ENCODE peak calls at places on chromosome 11, in five cellular contexts. One of them, this sample, is unnamed. For H3K4me1, the result is how much of the 10 kb centered on the place peaks cover.

GRCh38 chr11:123561046-123561781 is 93.2 kb downstream of the SCN3B start:
- DNase-seq in A673: no peak
- DNase-seq in left ventricle myocardium inferior: peak
- DNase-seq in upper lobe of right lung: no peak
- DNase-seq in psoas muscle: no peak
- DNase-seq in this sample: no peak

GRCh38 chr11:97557399-97557798 is 1167.6 kb downstream of the JRKL start:
- DNase-seq in A673: peak
- DNase-seq in psoas muscle: no peak
- DNase-seq in left ventricle myocardium inferior: no peak
- DNase-seq in upper lobe of right lung: no peak
- DNase-seq in this sample: no peak

GRCh38 chr11:27401280-27401679 is 38.3 kb upstream of the CCDC34 start:
- DNase-seq in left ventricle myocardium inferior: no peak
- DNase-seq in upper lobe of right lung: no peak
- DNase-seq in psoas muscle: no peak
- DNase-seq in A673: no peak
- DNase-seq in this sample: no peak

GRCh38 chr11:125929445-125930075 is 16.3 kb upstream of the VSIG10L2 start:
- DNase-seq in A673: no peak
- DNase-seq in psoas muscle: no peak
- DNase-seq in left ventricle myocardium inferior: no peak
- DNase-seq in upper lobe of right lung: peak
- DNase-seq in this sample: no peak

GRCh38 chr11:43907028-43907966 is 26.7 kb downstream of the ALKBH3 start:
- DNase-seq in left ventricle myocardium inferior: no peak
- DNase-seq in A673: no peak
- DNase-seq in upper lobe of right lung: no peak
- DNase-seq in psoas muscle: no peak
- DNase-seq in this sample: no peak

GRCh38 chr11:104700609-104701008 is 197.7 kb downstream of the CASP12 start:
- DNase-seq in psoas muscle: no peak
- DNase-seq in upper lobe of right lung: no peak
- DNase-seq in left ventricle myocardium inferior: no peak
- DNase-seq in A673: no peak
- DNase-seq in this sample: no peak

GRCh38 chr11:78715639-78716311 is 141.1 kb upstream of the NARS2 start:
- DNase-seq in psoas muscle: no peak
- DNase-seq in A673: peak
- DNase-seq in upper lobe of right lung: peak
- DNase-seq in left ventricle myocardium inferior: no peak
- DNase-seq in this sample: peak

GRCh38 chr11:100434821-100435641 is 252.1 kb upstream of the ARHGAP42 start:
- DNase-seq in left ventricle myocardium inferior: no peak
- DNase-seq in upper lobe of right lung: peak
- DNase-seq in psoas muscle: no peak
- DNase-seq in A673: no peak
- DNase-seq in this sample: no peak

GRCh38 chr11:45798793-45799441 is 6.0 kb upstream of the SLC35C1 start:
- DNase-seq in upper lobe of right lung: peak
- DNase-seq in psoas muscle: no peak
- DNase-seq in A673: no peak
- DNase-seq in left ventricle myocardium inferior: no peak
- DNase-seq in this sample: peak

GRCh38 chr11:123065634-123066033 is 3.7 kb upstream of the HSPA8 start:
- DNase-seq in A673: peak
- DNase-seq in left ventricle myocardium inferior: no peak
- DNase-seq in upper lobe of right lung: no peak
- DNase-seq in psoas muscle: no peak
- DNase-seq in this sample: no peak

GRCh38 chr11:115958089-115959000 is 454.1 kb upstream of the CADM1 start:
- DNase-seq in A673: no peak
- DNase-seq in psoas muscle: no peak
- DNase-seq in left ventricle myocardium inferior: no peak
- DNase-seq in upper lobe of right lung: no peak
- DNase-seq in this sample: no peak

GRCh38 chr11:88655163-88655562 is 317.6 kb upstream of the CTSC start:
- DNase-seq in A673: no peak
- DNase-seq in psoas muscle: no peak
- DNase-seq in upper lobe of right lung: no peak
- DNase-seq in left ventricle myocardium inferior: no peak
- DNase-seq in this sample: no peak

GRCh38 chr11:17700991-17701390 is 18.4 kb upstream of the MYOD1 start:
- DNase-seq in A673: no peak
- DNase-seq in left ventricle myocardium inferior: no peak
- DNase-seq in upper lobe of right lung: no peak
- DNase-seq in psoas muscle: no peak
- DNase-seq in this sample: no peak

GRCh38 chr11:87466228-87466627 is 428.5 kb downstream of the TMEM135 start:
- DNase-seq in left ventricle myocardium inferior: no peak
- DNase-seq in upper lobe of right lung: no peak
- DNase-seq in A673: no peak
- DNase-seq in psoas muscle: no peak
- DNase-seq in this sample: no peak

DNA sequence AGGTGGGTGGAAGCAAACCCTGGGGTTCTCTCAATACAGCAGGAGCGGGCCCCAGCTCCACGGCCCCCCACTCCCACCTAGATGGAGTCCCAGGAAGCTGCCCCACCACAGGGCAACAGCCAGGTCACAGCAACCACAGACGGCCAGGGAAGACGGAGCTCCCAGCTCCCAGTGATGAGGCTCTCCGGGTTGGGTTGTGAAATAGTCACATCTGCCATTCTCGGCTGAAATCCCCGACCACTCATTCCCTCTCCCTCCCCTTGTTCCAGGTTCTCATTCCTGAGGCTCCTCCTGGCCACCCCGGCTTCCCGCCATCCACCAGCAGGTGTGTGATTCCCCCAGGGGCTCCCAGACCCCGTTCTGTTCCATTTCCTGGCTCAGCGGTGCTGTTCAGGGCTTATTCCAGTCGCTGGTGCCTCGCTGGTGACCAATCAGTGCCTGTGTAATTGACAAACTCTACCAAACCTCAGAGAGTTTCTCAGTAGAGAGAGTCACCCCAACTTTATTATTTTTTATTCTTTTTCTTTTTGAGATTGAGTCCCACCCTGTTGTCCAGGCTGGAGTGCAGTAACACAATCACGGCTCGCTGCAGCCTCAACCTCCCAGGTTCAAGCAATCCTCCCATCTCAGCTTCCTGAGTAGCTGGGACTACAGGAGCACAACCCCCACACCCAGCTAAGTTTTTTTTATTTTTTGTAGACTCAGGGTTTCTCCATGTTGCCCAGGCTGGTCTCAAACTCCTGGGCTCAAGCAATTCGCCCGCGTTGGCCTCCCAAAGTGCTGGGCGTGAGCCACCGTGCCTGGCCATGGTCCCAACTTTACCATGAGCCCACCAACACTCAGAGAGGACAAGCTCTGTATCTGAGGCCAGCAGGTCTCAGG is 63.2 kb downstream of the SHANK2 start:
- DNase-seq in A673: no peak
- DNase-seq in left ventricle myocardium inferior: no peak
- DNase-seq in psoas muscle: peak
- DNase-seq in upper lobe of right lung: peak
- DNase-seq in this sample: no peak
- H3K4me3 ChIP-seq in A673: no peak
- H3K4me3 ChIP-seq in left ventricle myocardium inferior: no peak
- H3K4me3 ChIP-seq in psoas muscle: no peak
- H3K4me3 ChIP-seq in upper lobe of right lung: no peak
- H3K4me3 ChIP-seq in this sample: no peak

DNA sequence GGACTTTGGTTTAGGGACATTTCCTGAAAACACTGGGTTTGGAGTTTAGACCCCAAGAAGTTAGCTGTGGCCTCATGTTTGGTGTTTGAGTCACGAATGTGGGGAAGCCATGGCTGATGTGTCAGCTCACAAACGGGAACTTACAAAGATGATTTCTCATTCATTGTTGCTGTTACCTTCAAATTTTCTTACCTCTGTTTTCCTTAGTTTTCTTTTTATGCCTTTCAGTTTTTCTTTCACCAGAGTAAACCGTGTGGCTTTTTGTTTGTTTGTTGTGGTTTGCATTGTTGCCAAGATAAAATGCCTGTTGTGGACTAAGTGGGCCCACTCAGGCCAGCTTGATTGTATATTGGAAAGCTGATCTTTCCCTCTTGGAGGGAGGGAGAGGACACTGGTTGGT is 89.2 kb downstream of the SWAP70 start:
- DNase-seq in psoas muscle: no peak
- DNase-seq in upper lobe of right lung: no peak
- DNase-seq in A673: no peak
- DNase-seq in left ventricle myocardium inferior: no peak
- DNase-seq in this sample: no peak
- H3K4me1 ChIP-seq in psoas muscle: under half
- H3K4me1 ChIP-seq in upper lobe of right lung: under half
- H3K4me1 ChIP-seq in A673: under half
- H3K4me1 ChIP-seq in left ventricle myocardium inferior: half or more
- H3K4me1 ChIP-seq in this sample: under half

GRCh38 chr11:73759520-73760065 is 1.3 kb downstream of the RAB6A start:
- DNase-seq in left ventricle myocardium inferior: no peak
- DNase-seq in A673: peak
- DNase-seq in psoas muscle: no peak
- DNase-seq in upper lobe of right lung: no peak
- DNase-seq in this sample: no peak
- TF ChIP-seq CTCF in left ventricle myocardium inferior: no peak
- TF ChIP-seq CTCF in A673: peak
- TF ChIP-seq CTCF in psoas muscle: no peak
- TF ChIP-seq CTCF in upper lobe of right lung: peak
- TF ChIP-seq CTCF in this sample: no peak

DNA sequence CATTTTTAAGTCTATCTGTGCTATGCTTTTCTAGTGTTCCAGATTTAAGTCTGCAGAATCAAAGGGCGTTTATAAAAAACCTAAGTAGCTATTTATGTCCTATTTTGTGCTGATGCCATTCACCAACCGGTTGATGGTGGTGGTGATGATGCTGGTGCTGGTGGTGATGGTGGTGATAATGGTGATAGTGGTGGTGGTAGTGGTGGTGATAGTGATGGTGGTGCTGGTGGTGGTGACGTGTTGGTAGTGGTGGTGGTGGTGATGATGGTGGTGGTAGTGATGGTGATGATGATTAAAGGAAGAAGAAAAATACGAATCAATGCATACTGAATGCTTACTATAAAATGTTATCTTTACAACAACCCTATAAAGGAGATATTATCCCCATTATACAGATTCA is 178.2 kb downstream of the OPCML start:
- DNase-seq in left ventricle myocardium inferior: no peak
- DNase-seq in A673: no peak
- DNase-seq in psoas muscle: no peak
- DNase-seq in upper lobe of right lung: no peak
- DNase-seq in this sample: no peak
- H3K4me3 ChIP-seq in left ventricle myocardium inferior: no peak
- H3K4me3 ChIP-seq in A673: no peak
- H3K4me3 ChIP-seq in psoas muscle: no peak
- H3K4me3 ChIP-seq in upper lobe of right lung: no peak
- H3K4me3 ChIP-seq in this sample: no peak

DNA sequence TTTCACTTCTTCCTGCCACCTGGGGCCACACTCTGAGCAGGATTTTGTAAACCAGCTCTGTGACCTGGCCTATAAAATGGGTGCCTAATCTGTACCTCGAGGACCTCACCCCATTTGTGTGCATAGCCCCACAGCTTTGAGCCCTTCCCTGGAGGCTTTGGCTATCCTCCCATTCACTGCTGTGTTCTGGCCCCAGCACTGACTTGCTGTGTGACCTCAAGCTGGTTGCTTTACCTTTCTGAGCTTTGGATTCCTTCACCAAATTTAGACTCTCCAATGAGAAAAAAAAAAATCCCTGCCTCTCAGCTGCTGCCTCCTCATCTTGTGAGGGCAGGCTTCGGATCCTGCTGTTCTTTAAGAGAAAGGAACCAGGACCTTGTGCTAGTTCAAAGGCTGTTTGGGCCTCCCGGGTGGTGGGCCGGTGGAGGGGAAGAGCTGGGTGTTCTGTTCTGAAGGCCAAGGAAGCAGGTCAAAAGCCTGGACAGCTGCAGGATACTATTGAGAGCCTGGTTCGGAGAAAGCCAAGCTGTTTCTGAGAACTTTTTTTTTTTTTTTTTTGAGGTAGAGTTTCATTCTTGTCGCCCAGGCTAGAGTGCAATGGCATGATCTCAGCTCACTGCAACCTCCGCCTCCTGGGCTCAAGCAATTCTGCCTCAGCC is 1.1 kb upstream of the PYGM start:
- DNase-seq in left ventricle myocardium inferior: no peak
- DNase-seq in upper lobe of right lung: peak
- DNase-seq in A673: no peak
- DNase-seq in psoas muscle: peak
- DNase-seq in this sample: peak
- H3K4me1 ChIP-seq in left ventricle myocardium inferior: half or more
- H3K4me1 ChIP-seq in upper lobe of right lung: under half
- H3K4me1 ChIP-seq in A673: under half
- H3K4me1 ChIP-seq in psoas muscle: half or more
- H3K4me1 ChIP-seq in this sample: under half

DNA sequence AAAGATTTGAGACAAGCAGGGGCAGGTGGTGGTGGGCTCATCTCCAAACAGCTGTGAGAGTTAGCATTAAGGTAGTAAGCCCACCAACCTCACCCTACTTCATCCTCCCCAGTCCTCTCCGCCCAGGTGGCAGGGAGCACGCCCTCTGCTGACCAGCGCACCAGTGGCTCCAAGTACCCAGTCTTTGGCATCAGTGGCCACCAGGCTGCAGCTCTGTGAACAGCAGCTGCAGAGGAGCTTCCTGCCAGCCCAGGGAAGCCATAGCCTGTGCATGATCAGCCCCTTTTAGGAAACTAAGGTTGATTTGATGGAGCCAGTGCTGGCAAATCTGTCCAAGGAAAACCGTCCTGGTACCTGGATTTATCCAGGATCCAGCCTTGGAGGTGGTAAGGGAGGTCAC is 21.7 kb downstream of the CAVIN3 start:
- DNase-seq in psoas muscle: peak
- DNase-seq in A673: no peak
- DNase-seq in left ventricle myocardium inferior: peak
- DNase-seq in upper lobe of right lung: peak
- DNase-seq in this sample: no peak
- TF ChIP-seq CTCF in psoas muscle: peak
- TF ChIP-seq CTCF in A673: peak
- TF ChIP-seq CTCF in left ventricle myocardium inferior: peak
- TF ChIP-seq CTCF in upper lobe of right lung: peak
- TF ChIP-seq CTCF in this sample: peak

DNA sequence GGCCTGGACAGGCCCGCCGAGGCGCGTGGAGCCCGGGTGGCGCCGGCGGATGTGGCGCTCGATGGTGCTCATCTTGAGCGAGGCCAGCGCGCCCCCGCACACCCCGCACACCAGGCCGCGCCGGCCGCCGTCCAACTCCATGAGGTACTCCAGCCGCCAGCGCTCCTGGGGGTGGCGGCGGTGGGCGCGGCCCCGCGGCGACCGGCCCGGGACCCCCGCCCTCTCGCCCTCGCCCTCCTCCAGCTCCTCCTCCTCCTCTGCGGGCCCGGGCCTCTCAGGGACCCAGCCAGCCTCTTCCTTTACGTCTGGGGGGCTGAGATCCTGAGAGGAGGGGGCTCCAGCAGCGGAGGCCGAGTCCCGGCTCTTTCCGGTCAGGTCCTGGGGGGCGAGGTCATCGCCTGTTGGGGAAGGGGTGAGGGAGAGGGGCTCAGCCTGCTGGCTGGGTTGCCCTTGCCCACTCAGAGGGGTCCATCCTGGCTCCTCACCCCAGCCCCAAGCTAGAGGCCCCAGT is 4.3 kb downstream of the ZFTA start:
- DNase-seq in upper lobe of right lung: no peak
- DNase-seq in A673: no peak
- DNase-seq in left ventricle myocardium inferior: peak
- DNase-seq in psoas muscle: peak
- DNase-seq in this sample: no peak
- H3K4me3 ChIP-seq in upper lobe of right lung: no peak
- H3K4me3 ChIP-seq in A673: peak
- H3K4me3 ChIP-seq in left ventricle myocardium inferior: peak
- H3K4me3 ChIP-seq in psoas muscle: no peak
- H3K4me3 ChIP-seq in this sample: no peak

GRCh38 chr11:10459029-10459970 is 4.2 kb downstream of the AMPD3 start:
- DNase-seq in A673: no peak
- DNase-seq in psoas muscle: no peak
- DNase-seq in left ventricle myocardium inferior: no peak
- DNase-seq in upper lobe of right lung: no peak
- DNase-seq in this sample: no peak
- H3K4me1 ChIP-seq in A673: under half
- H3K4me1 ChIP-seq in psoas muscle: under half
- H3K4me1 ChIP-seq in left ventricle myocardium inferior: under half
- H3K4me1 ChIP-seq in upper lobe of right lung: under half
- H3K4me1 ChIP-seq in this sample: half or more